ENCODE peak calls at places on chromosomes 7 and 10, in six cellular contexts. One of them, this sample, is unnamed.

GRCh38 chr7:141295367-141295895 is 221.6 kb downstream of the TMEM178B start:
- DNase-seq in brain microvascular endothelial cell: no peak
- DNase-seq in upper lobe of left lung: no peak
- DNase-seq in astrocyte: no peak
- DNase-seq in H9: no peak
- DNase-seq in HCT116: no peak
- DNase-seq in this sample: no peak

GRCh38 chr10:75019360-75019759 is 92.1 kb upstream of the SAMD8 start:
- DNase-seq in brain microvascular endothelial cell: no peak
- DNase-seq in upper lobe of left lung: no peak
- DNase-seq in astrocyte: peak
- DNase-seq in H9: no peak
- DNase-seq in HCT116: no peak
- DNase-seq in this sample: no peak

GRCh38 chr10:70596110-70596798 is 6.3 kb downstream of the PRF1 start:
- DNase-seq in brain microvascular endothelial cell: no peak
- DNase-seq in upper lobe of left lung: peak
- DNase-seq in astrocyte: no peak
- DNase-seq in H9: no peak
- DNase-seq in HCT116: no peak
- DNase-seq in this sample: peak

GRCh38 chr10:50421026-50421719 is 169.9 kb upstream of the ASAH2 start:
- DNase-seq in brain microvascular endothelial cell: peak
- DNase-seq in upper lobe of left lung: peak
- DNase-seq in astrocyte: no peak
- DNase-seq in H9: peak
- DNase-seq in HCT116: no peak
- DNase-seq in this sample: no peak

GRCh38 chr7:91656486-91657237 is 223.8 kb downstream of the MTERF1 start:
- DNase-seq in brain microvascular endothelial cell: no peak
- DNase-seq in upper lobe of left lung: no peak
- DNase-seq in astrocyte: peak
- DNase-seq in H9: no peak
- DNase-seq in HCT116: no peak
- DNase-seq in this sample: no peak

GRCh38 chr7:88357295-88357694 is 50.6 kb upstream of the STEAP4 start:
- DNase-seq in brain microvascular endothelial cell: peak
- DNase-seq in upper lobe of left lung: peak
- DNase-seq in astrocyte: peak
- DNase-seq in H9: no peak
- DNase-seq in HCT116: no peak
- DNase-seq in this sample: peak

GRCh38 chr10:112182808-112183328 is 697 bp downstream of the GPAM start:
- DNase-seq in brain microvascular endothelial cell: no peak
- DNase-seq in upper lobe of left lung: no peak
- DNase-seq in astrocyte: no peak
- DNase-seq in H9: no peak
- DNase-seq in HCT116: no peak
- DNase-seq in this sample: no peak

GRCh38 chr10:46251857-46252847 is 34.6 kb upstream of the ANTXRL start:
- DNase-seq in brain microvascular endothelial cell: no peak
- DNase-seq in upper lobe of left lung: peak
- DNase-seq in astrocyte: no peak
- DNase-seq in H9: no peak
- DNase-seq in HCT116: no peak
- DNase-seq in this sample: peak

GRCh38 chr10:106864031-106864430 is 300.5 kb downstream of the SORCS1 start:
- DNase-seq in brain microvascular endothelial cell: no peak
- DNase-seq in upper lobe of left lung: no peak
- DNase-seq in astrocyte: no peak
- DNase-seq in H9: no peak
- DNase-seq in HCT116: no peak
- DNase-seq in this sample: no peak

GRCh38 chr10:119078422-119079179 is 2.0 kb downstream of the EIF3A start:
- DNase-seq in brain microvascular endothelial cell: no peak
- DNase-seq in upper lobe of left lung: no peak
- DNase-seq in astrocyte: no peak
- DNase-seq in H9: no peak
- DNase-seq in HCT116: no peak
- DNase-seq in this sample: no peak

GRCh38 chr10:131778385-131778784 is 122.4 kb upstream of the PPP2R2D start:
- DNase-seq in brain microvascular endothelial cell: no peak
- DNase-seq in upper lobe of left lung: no peak
- DNase-seq in astrocyte: no peak
- DNase-seq in H9: no peak
- DNase-seq in HCT116: no peak
- DNase-seq in this sample: peak

GRCh38 chr7:36949711-36950600 is 225.7 kb upstream of the AOAH start:
- DNase-seq in brain microvascular endothelial cell: no peak
- DNase-seq in upper lobe of left lung: peak
- DNase-seq in astrocyte: no peak
- DNase-seq in H9: no peak
- DNase-seq in HCT116: no peak
- DNase-seq in this sample: peak

GRCh38 chr10:31322647-31323046 is 3.6 kb downstream of the ZEB1 start:
- DNase-seq in brain microvascular endothelial cell: no peak
- DNase-seq in upper lobe of left lung: no peak
- DNase-seq in astrocyte: peak
- DNase-seq in H9: no peak
- DNase-seq in HCT116: no peak
- DNase-seq in this sample: no peak

GRCh38 chr7:28298870-28299484 is 113.3 kb upstream of the CREB5 start:
- DNase-seq in brain microvascular endothelial cell: peak
- DNase-seq in upper lobe of left lung: peak
- DNase-seq in astrocyte: no peak
- DNase-seq in H9: peak
- DNase-seq in HCT116: peak
- DNase-seq in this sample: no peak

GRCh38 chr10:102814873-102815661 is 22.1 kb downstream of the CYP17A1 start:
- DNase-seq in brain microvascular endothelial cell: peak
- DNase-seq in upper lobe of left lung: peak
- DNase-seq in astrocyte: peak
- DNase-seq in H9: peak
- DNase-seq in HCT116: no peak
- DNase-seq in this sample: peak

GRCh38 chr10:96743988-96744585 is 23.8 kb upstream of the PIK3AP1 start:
- DNase-seq in brain microvascular endothelial cell: peak
- DNase-seq in upper lobe of left lung: no peak
- DNase-seq in astrocyte: peak
- DNase-seq in H9: no peak
- DNase-seq in HCT116: no peak
- DNase-seq in this sample: no peak

GRCh38 chr10:130550952-130551674 is 414.9 kb downstream of the GLRX3 start:
- DNase-seq in brain microvascular endothelial cell: no peak
- DNase-seq in upper lobe of left lung: no peak
- DNase-seq in astrocyte: no peak
- DNase-seq in H9: peak
- DNase-seq in HCT116: no peak
- DNase-seq in this sample: no peak

GRCh38 chr10:126042354-126042753 is 146.0 kb downstream of the FANK1 start:
- DNase-seq in brain microvascular endothelial cell: no peak
- DNase-seq in upper lobe of left lung: no peak
- DNase-seq in astrocyte: no peak
- DNase-seq in H9: no peak
- DNase-seq in HCT116: no peak
- DNase-seq in this sample: no peak

GRCh38 chr10:5043716-5044115 is 40.1 kb upstream of the AKR1C2 start:
- DNase-seq in brain microvascular endothelial cell: no peak
- DNase-seq in upper lobe of left lung: peak
- DNase-seq in astrocyte: no peak
- DNase-seq in H9: no peak
- DNase-seq in HCT116: no peak
- DNase-seq in this sample: peak

GRCh38 chr7:136189506-136189998 is 212.4 kb upstream of the MTPN start:
- DNase-seq in brain microvascular endothelial cell: no peak
- DNase-seq in upper lobe of left lung: no peak
- DNase-seq in astrocyte: no peak
- DNase-seq in H9: no peak
- DNase-seq in HCT116: no peak
- DNase-seq in this sample: no peak

GRCh38 chr10:1187855-1188555 is 131.8 kb downstream of the WDR37 start:
- DNase-seq in brain microvascular endothelial cell: no peak
- DNase-seq in upper lobe of left lung: peak
- DNase-seq in astrocyte: no peak
- DNase-seq in H9: no peak
- DNase-seq in HCT116: no peak
- DNase-seq in this sample: no peak

GRCh38 chr7:73829921-73830617 is 727 bp upstream of the CLDN4 start:
- DNase-seq in brain microvascular endothelial cell: no peak
- DNase-seq in upper lobe of left lung: no peak
- DNase-seq in astrocyte: no peak
- DNase-seq in H9: no peak
- DNase-seq in HCT116: no peak
- DNase-seq in this sample: no peak

GRCh38 chr10:77301305-77301730 is 336.3 kb downstream of the KCNMA1 start:
- DNase-seq in brain microvascular endothelial cell: no peak
- DNase-seq in upper lobe of left lung: no peak
- DNase-seq in astrocyte: peak
- DNase-seq in H9: no peak
- DNase-seq in HCT116: no peak
- DNase-seq in this sample: no peak

GRCh38 chr7:3495530-3495929 is 194.5 kb downstream of the SDK1 start:
- DNase-seq in brain microvascular endothelial cell: no peak
- DNase-seq in upper lobe of left lung: no peak
- DNase-seq in astrocyte: no peak
- DNase-seq in H9: no peak
- DNase-seq in HCT116: no peak
- DNase-seq in this sample: no peak

GRCh38 chr10:118447478-118447877 is 105.4 kb upstream of the FAM204A start:
- DNase-seq in brain microvascular endothelial cell: no peak
- DNase-seq in upper lobe of left lung: no peak
- DNase-seq in astrocyte: peak
- DNase-seq in H9: no peak
- DNase-seq in HCT116: no peak
- DNase-seq in this sample: no peak

GRCh38 chr10:28463676-28464395 is 69.1 kb upstream of the WAC start:
- DNase-seq in brain microvascular endothelial cell: no peak
- DNase-seq in upper lobe of left lung: peak
- DNase-seq in astrocyte: no peak
- DNase-seq in H9: no peak
- DNase-seq in HCT116: no peak
- DNase-seq in this sample: no peak

GRCh38 chr7:107856806-107857540 is 34.0 kb upstream of the DLD start:
- DNase-seq in brain microvascular endothelial cell: no peak
- DNase-seq in upper lobe of left lung: no peak
- DNase-seq in astrocyte: peak
- DNase-seq in H9: no peak
- DNase-seq in HCT116: no peak
- DNase-seq in this sample: no peak

GRCh38 chr7:29652611-29653010 is 89.0 kb downstream of the PRR15 start:
- DNase-seq in brain microvascular endothelial cell: no peak
- DNase-seq in upper lobe of left lung: no peak
- DNase-seq in astrocyte: no peak
- DNase-seq in H9: no peak
- DNase-seq in HCT116: no peak
- DNase-seq in this sample: no peak

GRCh38 chr10:114868801-114869200 is 47.2 kb downstream of the FHIP2A start:
- DNase-seq in brain microvascular endothelial cell: no peak
- DNase-seq in upper lobe of left lung: no peak
- DNase-seq in astrocyte: no peak
- DNase-seq in H9: no peak
- DNase-seq in HCT116: no peak
- DNase-seq in this sample: no peak

GRCh38 chr7:99617187-99617781 is 538 bp downstream of the ZSCAN25 start:
- DNase-seq in brain microvascular endothelial cell: no peak
- DNase-seq in upper lobe of left lung: no peak
- DNase-seq in astrocyte: no peak
- DNase-seq in H9: no peak
- DNase-seq in HCT116: no peak
- DNase-seq in this sample: no peak

GRCh38 chr10:43278216-43278615 is 11.4 kb upstream of the RASGEF1A start:
- DNase-seq in brain microvascular endothelial cell: no peak
- DNase-seq in upper lobe of left lung: no peak
- DNase-seq in astrocyte: no peak
- DNase-seq in H9: no peak
- DNase-seq in HCT116: no peak
- DNase-seq in this sample: no peak

GRCh38 chr10:110873951-110874350 is 2.2 kb downstream of the PDCD4 start:
- DNase-seq in brain microvascular endothelial cell: no peak
- DNase-seq in upper lobe of left lung: no peak
- DNase-seq in astrocyte: no peak
- DNase-seq in H9: no peak
- DNase-seq in HCT116: no peak
- DNase-seq in this sample: no peak
- H3K27ac ChIP-seq in brain microvascular endothelial cell: no peak
- H3K27ac ChIP-seq in upper lobe of left lung: no peak
- H3K27ac ChIP-seq in astrocyte: no peak
- H3K27ac ChIP-seq in H9: no peak
- H3K27ac ChIP-seq in HCT116: no peak
- H3K27ac ChIP-seq in this sample: peak

GRCh38 chr10:79465341-79465740 is 19.9 kb upstream of the ZCCHC24 start:
- DNase-seq in brain microvascular endothelial cell: no peak
- DNase-seq in upper lobe of left lung: no peak
- DNase-seq in astrocyte: no peak
- DNase-seq in H9: peak
- DNase-seq in HCT116: no peak
- DNase-seq in this sample: no peak
- H3K27ac ChIP-seq in brain microvascular endothelial cell: no peak
- H3K27ac ChIP-seq in upper lobe of left lung: no peak
- H3K27ac ChIP-seq in astrocyte: no peak
- H3K27ac ChIP-seq in H9: no peak
- H3K27ac ChIP-seq in HCT116: no peak
- H3K27ac ChIP-seq in this sample: no peak

GRCh38 chr7:100691676-100692577 is 2.1 kb downstream of the GIGYF1 start:
- DNase-seq in brain microvascular endothelial cell: peak
- DNase-seq in upper lobe of left lung: peak
- DNase-seq in astrocyte: peak
- DNase-seq in H9: peak
- DNase-seq in HCT116: no peak
- DNase-seq in this sample: peak
- H3K27ac ChIP-seq in brain microvascular endothelial cell: no peak
- H3K27ac ChIP-seq in upper lobe of left lung: no peak
- H3K27ac ChIP-seq in astrocyte: no peak
- H3K27ac ChIP-seq in H9: no peak
- H3K27ac ChIP-seq in HCT116: peak
- H3K27ac ChIP-seq in this sample: no peak

GRCh38 chr10:117367718-117368117 is 7.5 kb downstream of the PDZD8 start:
- DNase-seq in brain microvascular endothelial cell: no peak
- DNase-seq in upper lobe of left lung: no peak
- DNase-seq in astrocyte: no peak
- DNase-seq in H9: no peak
- DNase-seq in HCT116: no peak
- DNase-seq in this sample: no peak
- H3K27ac ChIP-seq in brain microvascular endothelial cell: no peak
- H3K27ac ChIP-seq in upper lobe of left lung: no peak
- H3K27ac ChIP-seq in astrocyte: no peak
- H3K27ac ChIP-seq in H9: no peak
- H3K27ac ChIP-seq in HCT116: no peak
- H3K27ac ChIP-seq in this sample: peak

GRCh38 chr7:50556247-50556976 is 8.8 kb downstream of the DDC start:
- DNase-seq in brain microvascular endothelial cell: no peak
- DNase-seq in upper lobe of left lung: no peak
- DNase-seq in astrocyte: no peak
- DNase-seq in H9: no peak
- DNase-seq in HCT116: no peak
- DNase-seq in this sample: no peak
- H3K27ac ChIP-seq in brain microvascular endothelial cell: no peak
- H3K27ac ChIP-seq in upper lobe of left lung: no peak
- H3K27ac ChIP-seq in astrocyte: no peak
- H3K27ac ChIP-seq in H9: no peak
- H3K27ac ChIP-seq in HCT116: no peak
- H3K27ac ChIP-seq in this sample: peak

This sample was measured in right lobe of liver.